ENCODE peak calls at places on chromosome 17, in ten cellular contexts. B is stimulated activated CD4-positive, alpha-beta T cell treated with anti-CD3 and anti-CD28 coated beads, Interleukin-1b, Interleukin-23, amount 100 ng/mL, for 1 hour; D is GM03348; C is choroid plexus epithelial cell; Q is HEK293T; F is psoas muscle; Z is NCI-H1105; R is IMR-90; U is NCI-H1048; W is activated CD8-positive, alpha-beta memory T cell treated with anti-CD3 and anti-CD28 coated beads for 1 hour. E is an unnamed sample.

GRCh38 chr17:61477204-61477834 is 25.1 kb downstream of the TBX4 start:
- DNase-seq in B (no peak), U (no peak), Q (no peak), C (no peak), Z (no peak), W (no peak), F (no peak), R (no peak), D (no peak), E (no peak)

GRCh38 chr17:1762233-1762905 is 509 bp downstream of the SERPINF1 start:
- DNase-seq in U (no peak), B (no peak), F (peak), W (no peak), D (peak), Q (no peak), C (peak), R (peak), Z (no peak), E (no peak)

GRCh38 chr17:67390646-67391480 is 13.8 kb downstream of the PITPNC1 start:
- DNase-seq in R (peak), Z (no peak), Q (no peak), C (peak), W (peak), D (peak), B (no peak), F (no peak), U (no peak), E (no peak)

GRCh38 chr17:73429440-73430164 is 117.8 kb upstream of the CDC42EP4 start:
- DNase-seq in U (peak), D (peak), W (peak), B (peak), Z (peak), Q (peak), C (peak), R (peak), F (peak), E (peak)

GRCh38 chr17:2955931-2956582 is 107.3 kb downstream of the OR1D5 start:
- DNase-seq in F (no peak), B (no peak), D (no peak), Z (no peak), Q (no peak), C (no peak), R (no peak), W (no peak), U (no peak), E (no peak)

GRCh38 chr17:81083125-81083765 is 48.3 kb downstream of the BAIAP2 start:
- DNase-seq in W (no peak), C (no peak), U (no peak), R (no peak), F (no peak), Z (no peak), B (no peak), D (no peak), Q (no peak), E (no peak)

GRCh38 chr17:34517406-34517805 is 62.0 kb upstream of the TMEM132E start:
- DNase-seq in D (no peak), U (no peak), Q (no peak), F (no peak), B (no peak), R (no peak), W (no peak), C (no peak), Z (no peak), E (no peak)

GRCh38 chr17:1989135-1989534 is 36.0 kb downstream of the RTN4RL1 start:
- DNase-seq in Q (no peak), W (no peak), R (peak), F (peak), U (no peak), C (peak), B (no peak), D (peak), Z (no peak), E (peak)

GRCh38 chr17:80264048-80264792 is 3.6 kb downstream of the RNF213 start:
- DNase-seq in U (no peak), Z (no peak), Q (no peak), D (no peak), R (no peak), F (no peak), W (no peak), C (no peak), B (no peak), E (no peak)

GRCh38 chr17:933168-934083 is 46.1 kb downstream of the NXN start:
- DNase-seq in C (peak), W (no peak), U (no peak), Q (peak), R (peak), Z (no peak), D (peak), B (no peak), F (no peak), E (no peak)

GRCh38 chr17:13418891-13419290 is 182.8 kb downstream of the HS3ST3A1 start:
- DNase-seq in B (no peak), Z (no peak), R (peak), F (no peak), C (no peak), U (no peak), D (no peak), Q (no peak), W (no peak), E (no peak)

GRCh38 chr17:31919802-31920525 is 16.8 kb upstream of the SUZ12 start:
- DNase-seq in C (peak), W (no peak), Z (no peak), D (peak), Q (no peak), U (no peak), F (no peak), R (peak), B (no peak), E (no peak)

GRCh38 chr17:77208217-77208808 is 67.5 kb downstream of the SEC14L1 start:
- DNase-seq in D (peak), W (no peak), U (no peak), B (no peak), Z (no peak), Q (peak), R (peak), C (peak), F (no peak), E (no peak)

GRCh38 chr17:77478899-77479298 is 338.1 kb downstream of the SEC14L1 start:
- DNase-seq in F (no peak), Q (no peak), B (no peak), U (no peak), C (no peak), R (no peak), Z (no peak), W (no peak), D (no peak), E (no peak)

GRCh38 chr17:12789075-12789975 is at the start of gene ARHGAP44:
- DNase-seq in Z (peak), F (peak), B (no peak), U (no peak), R (peak), D (peak), C (peak), W (no peak), Q (peak), E (no peak)

GRCh38 chr17:37124074-37124824 is 175.5 kb downstream of the AATF start:
- DNase-seq in Z (no peak), Q (no peak), R (peak), C (no peak), W (no peak), B (no peak), U (no peak), D (no peak), F (no peak), E (no peak)

GRCh38 chr17:21463204-21463661 is 87.1 kb downstream of the KCNJ12 start:
- DNase-seq in R (no peak), Q (no peak), Z (no peak), W (no peak), D (no peak), C (no peak), U (no peak), F (no peak), B (no peak), E (no peak)

GRCh38 chr17:64679710-64680216 is 17.7 kb upstream of the SMURF2 start:
- DNase-seq in R (peak), Q (no peak), F (peak), B (no peak), W (no peak), U (no peak), C (peak), Z (no peak), D (peak), E (no peak)

GRCh38 chr17:348692-349425 is 3.7 kb downstream of the RPH3AL start:
- DNase-seq in Z (no peak), U (no peak), C (peak), D (no peak), B (no peak), Q (no peak), W (no peak), R (no peak), F (peak), E (no peak)

GRCh38 chr17:42180922-42181850 is at the start of gene KCNH4:
- DNase-seq in F (peak), B (peak), U (peak), W (peak), Z (peak), Q (peak), D (peak), C (peak), R (peak), E (peak)

GRCh38 chr17:62916684-62917571 is 49.1 kb upstream of the TANC2 start:
- DNase-seq in C (peak), F (no peak), Z (no peak), Q (no peak), R (peak), W (no peak), B (no peak), U (no peak), D (no peak), E (no peak)

GRCh38 chr17:67608691-67609090 is 109.0 kb upstream of the NOL11 start:
- DNase-seq in U (no peak), Q (no peak), Z (no peak), F (no peak), R (peak), B (no peak), C (peak), D (peak), W (no peak), E (no peak)

GRCh38 chr17:28338056-28338768 is 2.7 kb downstream of the TNFAIP1 start:
- DNase-seq in U (no peak), Q (no peak), F (no peak), B (no peak), C (peak), R (peak), D (peak), Z (no peak), W (no peak), E (no peak)

GRCh38 chr17:640436-640835 is 74.2 kb downstream of the VPS53 start:
- DNase-seq in U (no peak), R (no peak), F (no peak), C (no peak), D (no peak), W (no peak), B (no peak), Z (no peak), Q (no peak), E (no peak)

GRCh38 chr17:58308173-58308984 is 20.2 kb downstream of the TSPOAP1 start:
- DNase-seq in B (no peak), W (no peak), C (no peak), D (no peak), U (no peak), R (no peak), F (no peak), Q (no peak), Z (no peak), E (no peak)

GRCh38 chr17:9206160-9206988 is 185.1 kb downstream of the NTN1 start:
- DNase-seq in U (no peak), W (no peak), F (no peak), Q (no peak), B (no peak), D (peak), C (no peak), R (no peak), Z (no peak), E (no peak)

GRCh38 chr17:41863074-41863843 is 2.0 kb downstream of the KLHL11 start:
- DNase-seq in Q (no peak), F (no peak), U (no peak), D (no peak), B (no peak), C (no peak), R (no peak), W (no peak), Z (no peak), E (no peak)

GRCh38 chr17:49567871-49568694 is 7.6 kb upstream of the NXPH3 start:
- DNase-seq in C (peak), W (peak), R (peak), D (peak), Z (no peak), F (peak), Q (peak), B (peak), U (peak), E (peak)

GRCh38 chr17:72715906-72716572 is 376.4 kb downstream of the SLC39A11 start:
- DNase-seq in Z (no peak), U (peak), D (peak), W (no peak), B (no peak), F (no peak), C (peak), Q (no peak), R (peak), E (no peak)

GRCh38 chr17:41689497-41690299 is 1.0 kb downstream of the EIF1 start:
- DNase-seq in U (no peak), C (peak), F (no peak), Q (no peak), W (no peak), R (peak), D (peak), B (no peak), Z (no peak), E (no peak)

GRCh38 chr17:68821860-68822693 is 133.1 kb downstream of the ABCA8 start:
- DNase-seq in W (no peak), F (no peak), U (no peak), D (peak), R (peak), Q (no peak), Z (no peak), C (peak), B (no peak), E (no peak)

GRCh38 chr17:57985675-57985974 is 2.4 kb downstream of the VEZF1 start:
- DNase-seq in B (no peak), D (peak), F (no peak), Q (no peak), Z (no peak), R (peak), W (no peak), C (peak), U (no peak), E (no peak)

GRCh38 chr17:47620503-47621245 is 29.0 kb upstream of the KPNB1 start:
- DNase-seq in F (no peak), C (no peak), Q (no peak), D (no peak), R (no peak), Z (no peak), W (no peak), U (no peak), B (no peak), E (no peak)

GRCh38 chr17:42598905-42599304 is 10.3 kb downstream of the RETREG3 start:
- DNase-seq in B (no peak), U (no peak), F (no peak), C (no peak), Q (no peak), Z (no peak), W (no peak), D (no peak), R (no peak), E (no peak)

GRCh38 chr17:7558544-7559306 is at the start of gene TNFSF13:
- DNase-seq in Q (no peak), U (no peak), R (no peak), C (no peak), F (peak), D (no peak), B (no peak), W (no peak), Z (no peak), E (no peak)

GRCh38 chr17:40850287-40850972 is 16.6 kb downstream of the KRT12 start:
- DNase-seq in Q (no peak), D (no peak), C (peak), W (no peak), R (peak), U (no peak), B (no peak), Z (no peak), F (no peak), E (no peak)

E was measured in omental fat pad.